ENCODE peak calls at places on chromosomes 5 and 9, in five cellular contexts. W is GM23248; E is ovary; A is CD8-positive, alpha-beta memory T cell; O is HepG2. C is an unnamed sample.

GRCh38 chr5:22316291-22316690 is 536.9 kb downstream of the CDH12 start:
- DNase-seq in E (no peak), W (no peak), A (no peak), O (no peak), C (no peak)

GRCh38 chr5:134135091-134135655 is 20.7 kb downstream of the TCF7 start:
- DNase-seq in E (peak; percentile 4), A (no peak), O (no peak), W (no peak), C (peak; percentile 24)

GRCh38 chr9:32875748-32876147 is 92.4 kb downstream of the TMEM215 start:
- DNase-seq in O (no peak), W (no peak), A (no peak), E (no peak), C (no peak)

GRCh38 chr9:6877671-6878161 is 119.9 kb downstream of the KDM4C start:
- DNase-seq in W (peak; percentile 86), A (no peak), O (peak; percentile 91), E (no peak), C (no peak)

GRCh38 chr5:175347027-175347426 is 97.0 kb downstream of the DRD1 start:
- DNase-seq in A (no peak), E (no peak), W (peak; percentile 9), O (no peak), C (no peak)

GRCh38 chr9:71796368-71796767 is 28.1 kb upstream of the CEMIP2 start:
- DNase-seq in O (no peak), E (no peak), A (no peak), W (no peak), C (no peak)

GRCh38 chr9:92164490-92164889 is 49.3 kb upstream of the SPTLC1 start:
- DNase-seq in O (no peak), A (no peak), E (no peak), W (no peak), C (no peak)

GRCh38 chr5:89816038-89816437 is 593.5 kb downstream of the CETN3 start:
- DNase-seq in A (no peak), E (no peak), W (peak; percentile 23), O (no peak), C (no peak)

GRCh38 chr5:168401880-168402279 is 84.4 kb upstream of the RARS1 start:
- DNase-seq in A (no peak), W (no peak), E (no peak), O (no peak), C (no peak)

GRCh38 chr9:120894404-120895226 is 17.6 kb upstream of the PHF19 start:
- DNase-seq in O (no peak), W (peak; percentile 70), E (peak; percentile 87), A (no peak), C (peak; percentile 82)

GRCh38 chr9:22240619-22241018 is 206.0 kb upstream of the DMRTA1 start:
- DNase-seq in E (no peak), W (peak; percentile 67), A (no peak), O (no peak), C (no peak)

GRCh38 chr5:131163315-131164119 is 1.5 kb downstream of the HINT1 start:
- DNase-seq in A (no peak), W (peak; percentile 57), O (peak; percentile 75), E (no peak), C (no peak)

GRCh38 chr9:38641142-38641541 is 20.7 kb upstream of the ANKRD18A start:
- DNase-seq in E (no peak), W (no peak), A (no peak), O (no peak), C (no peak)

GRCh38 chr5:64594601-64595518 is 89.0 kb downstream of the RGS7BP start:
- DNase-seq in O (no peak), W (no peak), E (peak; percentile 39), A (no peak), C (no peak)

GRCh38 chr5:119411291-119411934 is 40.9 kb upstream of the HSD17B4 start:
- DNase-seq in O (no peak), A (no peak), W (peak; percentile 89), E (no peak), C (no peak)

GRCh38 chr5:10563132-10563939 is 534 bp upstream of the ANKRD33B start:
- DNase-seq in W (peak; percentile 75), A (peak; percentile 43), E (peak; percentile 51), O (no peak), C (peak; percentile 72)

GRCh38 chr5:153959134-153959957 is 79.4 kb downstream of the FAM114A2 start:
- DNase-seq in W (peak; percentile 52), A (no peak), E (no peak), O (no peak), C (no peak)

GRCh38 chr5:123176224-123176937 is 87.3 kb downstream of the PRDM6 start:
- DNase-seq in A (no peak), O (no peak), E (no peak), W (peak; percentile 87), C (no peak)

GRCh38 chr9:26863074-26863473 is 29.5 kb downstream of the CAAP1 start:
- DNase-seq in A (no peak), E (no peak), W (peak; percentile 44), O (peak; percentile 5), C (no peak)

GRCh38 chr5:162096448-162096847 is 28.9 kb downstream of the GABRG2 start:
- DNase-seq in O (no peak), W (no peak), A (no peak), E (no peak), C (no peak)

GRCh38 chr5:38403407-38403806 is 145.0 kb downstream of the EGFLAM start:
- DNase-seq in A (no peak), E (no peak), O (no peak), W (no peak), C (no peak)

GRCh38 chr9:129170229-129170628 is 7.8 kb downstream of the IER5L start:
- DNase-seq in A (no peak), O (no peak), W (peak; percentile 68), E (no peak), C (no peak)

GRCh38 chr5:136435951-136436544 is 70.7 kb upstream of the TRPC7 start:
- DNase-seq in W (peak; percentile 26), O (no peak), E (no peak), A (no peak), C (no peak)

GRCh38 chr9:37911271-37911681 is 7.3 kb upstream of the SLC25A51 start:
- DNase-seq in W (no peak), O (no peak), E (peak; percentile 51), A (no peak), C (no peak)

GRCh38 chr9:110197330-110198187 is 10.4 kb downstream of the C9orf152 start:
- DNase-seq in E (no peak), O (peak; percentile 89), A (no peak), W (no peak), C (no peak)

GRCh38 chr5:108315829-108316228 is 66.1 kb downstream of the FBXL17 start:
- DNase-seq in E (no peak), O (no peak), W (peak; percentile 44), A (no peak), C (no peak)

GRCh38 chr9:35073276-35073607 is 817 bp upstream of the VCP start:
- DNase-seq in W (no peak), A (no peak), E (no peak), O (no peak), C (no peak)
- H3K4me3 ChIP-seq in W (peak overlapping the region; percentile 36), A (peak overlapping the region; percentile 50), E (no peak overlapping the region), O (peak overlapping the region; percentile 12), C (no peak overlapping the region)

GRCh38 chr9:113578279-113578865 is 114.8 kb downstream of the RGS3 start:
- DNase-seq in W (peak; percentile 78), O (no peak), A (no peak), E (no peak), C (no peak)
- H3K27ac ChIP-seq in W (peak overlapping the region; percentile 81), O (no peak overlapping the region), A (peak overlapping the region; percentile 38), E (no peak overlapping the region), C (peak overlapping the region; percentile 92)

GRCh38 chr5:149757956-149758355 is 27.8 kb downstream of the PPARGC1B start:
- DNase-seq in A (no peak), O (no peak), W (no peak), E (no peak), C (no peak)
- H3K4me3 ChIP-seq in A (no peak overlapping the region), O (no peak overlapping the region), W (no peak overlapping the region), E (no peak overlapping the region), C (no peak overlapping the region)

GRCh38 chr9:131631254-131631653 is 85.9 kb downstream of the PRRT1B start:
- DNase-seq in O (no peak), A (no peak), W (no peak), E (no peak), C (no peak)
- H3K27ac ChIP-seq in O (no peak overlapping the region), A (no peak overlapping the region), W (no peak overlapping the region), E (no peak overlapping the region), C (no peak overlapping the region)

C was measured in tibial artery.